ENCODE peak calls at places on chromosomes 13 and 19, in four cellular contexts. U, T, F and G are unnamed samples.

GRCh38 chr19:10888421-10888866 is 17.1 kb downstream of the CARM1 start:
- DNase-seq in U (no peak), T (no peak), F (no peak), G (no peak)

GRCh38 chr13:40464349-40464748 is 202.1 kb downstream of the FOXO1 start:
- DNase-seq in U (no peak), T (no peak), F (no peak), G (no peak)

GRCh38 chr19:49125025-49125731 is 5.8 kb downstream of the PPFIA3 start:
- DNase-seq in U (no peak), T (no peak), F (no peak), G (no peak)

GRCh38 chr13:75319244-75319643 is 162.7 kb downstream of the TBC1D4 start:
- DNase-seq in U (no peak), T (no peak), F (no peak), G (peak; percentile 15)

GRCh38 chr19:45769821-45770191 is 754 bp upstream of the SIX5 start:
- DNase-seq in U (no peak), T (peak; percentile 72), F (no peak), G (no peak)

GRCh38 chr13:52459668-52460067 is 4.4 kb downstream of the CKAP2 start:
- DNase-seq in U (peak; percentile 27), T (no peak), F (no peak), G (no peak)

GRCh38 chr19:47109541-47110375 is 3.8 kb downstream of the ZC3H4 start:
- DNase-seq in U (peak; percentile 61), T (no peak), F (no peak), G (peak; percentile 90)

GRCh38 chr13:67662997-67663396 is 432.9 kb upstream of the PCDH9 start:
- DNase-seq in U (no peak), T (no peak), F (no peak), G (no peak)

GRCh38 chr19:11377237-11377636 is 2.8 kb downstream of the SWSAP1 start:
- DNase-seq in U (peak; percentile 85), T (no peak), F (peak; percentile 69), G (peak; percentile 60)

GRCh38 chr13:89267734-89268133 is 1596.6 kb downstream of the SLITRK5 start:
- DNase-seq in U (no peak), T (no peak), F (no peak), G (no peak)

GRCh38 chr19:7857727-7858701 is 16.2 kb downstream of the PRR36 start:
- DNase-seq in U (no peak), T (no peak), F (no peak), G (no peak)

GRCh38 chr13:66102864-66103263 is 1127.3 kb downstream of the PCDH9 start:
- DNase-seq in U (peak; percentile 38), T (no peak), F (no peak), G (no peak)

GRCh38 chr13:31528176-31528575 is 211.2 kb upstream of the RXFP2 start:
- DNase-seq in U (no peak), T (no peak), F (no peak), G (no peak)

GRCh38 chr13:64928704-64929499 is 2301.2 kb downstream of the PCDH9 start:
- DNase-seq in U (peak; percentile 76), T (no peak), F (peak; percentile 44), G (no peak)

GRCh38 chr13:80342541-80343371 is 1.8 kb upstream of the SPRY2 start:
- DNase-seq in U (peak; percentile 85), T (peak; percentile 95), F (peak; percentile 37), G (peak; percentile 88)

GRCh38 chr19:14442904-14443631 is 10.0 kb downstream of the PKN1 start:
- DNase-seq in U (no peak), T (no peak), F (no peak), G (no peak)

GRCh38 chr19:7874080-7874856 is at the start of gene PRR36:
- DNase-seq in U (no peak), T (no peak), F (peak; percentile 55), G (no peak)

GRCh38 chr19:6501740-6502648 is at the start of gene TUBB4A:
- DNase-seq in U (no peak), T (peak; percentile 71), F (no peak), G (peak; percentile 32)

GRCh38 chr13:73399347-73400216 is 340.8 kb downstream of the KLF5 start:
- DNase-seq in U (no peak), T (no peak), F (peak; percentile 90), G (no peak)

GRCh38 chr13:27128825-27129627 is 42.6 kb downstream of the USP12 start:
- DNase-seq in U (no peak), T (no peak), F (no peak), G (no peak)

GRCh38 chr19:10871711-10872550 is 578 bp downstream of the CARM1 start:
- DNase-seq in U (peak; percentile 21), T (peak; percentile 80), F (no peak), G (peak; percentile 42)

GRCh38 chr19:16394111-16394510 is 69.5 kb downstream of the KLF2 start:
- DNase-seq in U (no peak), T (no peak), F (no peak), G (no peak)

GRCh38 chr19:45872095-45872919 is 8.2 kb downstream of the FOXA3 start:
- DNase-seq in U (no peak), T (no peak), F (no peak), G (peak; percentile 53)

GRCh38 chr19:10694706-10695105 is 6.5 kb upstream of the QTRT1 start:
- DNase-seq in U (no peak), T (no peak), F (peak; percentile 25), G (peak; percentile 59)

GRCh38 chr19:10749435-10750384 is 31.8 kb downstream of the DNM2 start:
- DNase-seq in U (no peak), T (no peak), F (peak; percentile 45), G (no peak)

GRCh38 chr13:42258747-42259146 is 13.2 kb upstream of the AKAP11 start:
- DNase-seq in U (no peak), T (no peak), F (no peak), G (no peak)

GRCh38 chr19:10831980-10832658 is 3.9 kb downstream of the TMED1 start:
- DNase-seq in U (no peak), T (no peak), F (no peak), G (no peak)

GRCh38 chr13:89066868-89067466 is 1395.8 kb downstream of the SLITRK5 start:
- DNase-seq in U (peak; percentile 38), T (no peak), F (no peak), G (peak; percentile 69)

GRCh38 chr19:2983351-2984195 is 6.2 kb downstream of the TLE6 start:
- DNase-seq in U (peak; percentile 90), T (peak; percentile 84), F (peak; percentile 73), G (peak; percentile 88)
- H3K4me3 ChIP-seq in U (peak overlapping the region; percentile 21), T (peak overlapping the region; percentile 52), F (no peak overlapping the region), G (no peak overlapping the region)

DNA sequence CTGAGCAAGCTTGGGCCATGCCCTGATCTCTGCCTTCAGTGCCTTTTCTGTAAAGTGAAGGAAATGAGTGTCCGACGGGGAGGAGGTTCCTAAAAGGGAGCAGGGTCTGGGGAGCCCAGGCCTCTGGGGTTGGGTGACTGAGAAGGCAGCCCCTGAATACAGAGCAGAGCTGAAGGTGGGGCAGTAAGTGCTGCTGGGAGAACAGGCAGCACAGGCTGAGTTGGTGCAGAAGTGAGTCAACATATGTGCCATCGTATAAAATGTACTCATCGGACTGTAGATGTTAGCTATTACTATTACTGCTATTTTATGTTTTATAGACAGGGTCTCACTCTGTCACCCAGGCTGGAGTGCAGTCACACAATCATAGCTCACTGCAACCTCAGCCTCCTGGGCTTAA is 1.0 kb upstream of the HAMP start:
- DNase-seq in U (no peak), T (no peak), F (no peak), G (no peak)
- H3K4me3 ChIP-seq in U (no peak overlapping the region), T (no peak overlapping the region), F (no peak overlapping the region), G (no peak overlapping the region)

GRCh38 chr13:20828540-20829364 is 55.0 kb upstream of the EEF1AKMT1 start:
- DNase-seq in U (peak; percentile 70), T (no peak), F (no peak), G (peak; percentile 65)
- H3K4me3 ChIP-seq in U (no peak overlapping the region), T (peak overlapping the region; percentile 40), F (peak overlapping the region; percentile 32), G (no peak overlapping the region)

GRCh38 chr13:57286511-57287098 is 119.6 kb downstream of the PRR20E start:
- DNase-seq in U (no peak), T (peak; percentile 49), F (no peak), G (no peak)
- H3K4me3 ChIP-seq in U (no peak overlapping the region), T (no peak overlapping the region), F (no peak overlapping the region), G (no peak overlapping the region)

GRCh38 chr13:85317781-85318180 is 481.4 kb downstream of the SLITRK6 start:
- DNase-seq in U (no peak), T (no peak), F (no peak), G (no peak)

GRCh38 chr13:85316501-85316900 is 482.7 kb downstream of the SLITRK6 start:
- DNase-seq in U (peak; percentile 33), T (no peak), F (no peak), G (no peak)

GRCh38 chr13:85314686-85315085 is 484.5 kb downstream of the SLITRK6 start:
- DNase-seq in U (no peak), T (no peak), F (no peak), G (no peak)

GRCh38 chr13:85313761-85314503 is 485.3 kb downstream of the SLITRK6 start:
- DNase-seq in U (peak; percentile 3), T (no peak), F (no peak), G (no peak)

GRCh38 chr13:85312071-85312470 is 487.1 kb downstream of the SLITRK6 start:
- DNase-seq in U (no peak), T (no peak), F (no peak), G (no peak)
- H3K4me3 ChIP-seq in U (no peak overlapping the region), T (no peak overlapping the region), F (no peak overlapping the region), G (no peak overlapping the region)

GRCh38 chr13:20448470-20448869 is 77.2 kb downstream of the CRYL1 start:
- DNase-seq in U (no peak), T (no peak), F (no peak), G (no peak)
- H3K4me3 ChIP-seq in U (no peak overlapping the region), T (no peak overlapping the region), F (no peak overlapping the region), G (no peak overlapping the region)

DNA sequence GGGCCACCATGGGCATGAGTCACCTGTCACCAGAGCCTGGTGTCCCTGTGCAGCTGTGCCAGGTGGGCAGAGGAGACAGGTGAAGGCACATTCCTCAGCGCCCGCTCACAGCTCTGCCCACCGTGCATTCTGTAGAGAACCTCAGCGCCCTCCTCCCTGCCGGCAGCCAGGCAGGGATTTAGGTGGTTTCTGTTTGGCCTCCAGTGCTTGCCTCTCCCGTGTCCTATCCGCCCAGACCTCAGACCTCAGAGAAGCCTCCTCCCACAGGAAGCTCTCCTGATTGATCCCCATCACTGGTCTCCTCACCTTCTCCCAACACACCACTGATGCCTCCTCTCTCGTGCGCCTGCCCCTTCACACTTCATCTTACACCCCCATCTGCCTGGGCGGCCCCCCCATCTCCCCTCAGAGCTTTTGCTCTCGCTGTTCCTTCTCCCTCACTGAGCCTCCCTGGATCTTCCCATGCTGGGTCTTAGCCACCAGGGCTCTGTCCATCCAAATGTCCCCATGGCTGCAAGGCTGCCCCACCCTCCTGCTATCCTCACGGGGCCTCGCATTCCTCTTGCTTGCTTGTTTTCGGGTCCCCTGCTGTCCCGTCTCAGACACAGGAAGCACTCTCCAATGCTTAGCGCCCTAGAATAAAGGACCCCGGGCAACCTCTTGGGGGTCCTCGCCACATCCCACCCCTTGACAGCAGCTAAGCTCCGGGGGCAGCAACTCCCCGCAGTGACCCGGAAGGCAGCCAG is 23.9 kb downstream of the SH3GL1 start:
- DNase-seq in U (no peak), T (no peak), F (peak; percentile 76), G (no peak)
- H3K4me3 ChIP-seq in U (no peak overlapping the region), T (no peak overlapping the region), F (peak overlapping the region; percentile 26), G (no peak overlapping the region)